ENCODE peak calls at places on chromosomes 16 and 17, in six cellular contexts. N, F, L, G, C and V are unnamed samples.

GRCh38 chr16:29726845-29727379 is 18.9 kb downstream of the C16orf54 start:
- DNase-seq in N (no peak), F (no peak), L (no peak), G (no peak), C (no peak), V (no peak)

GRCh38 chr17:49495842-49496182 is 719 bp downstream of the NGFR start:
- DNase-seq in N (no peak), F (no peak), L (no peak), G (no peak), C (no peak), V (no peak)

GRCh38 chr16:11155284-11155806 is 100.7 kb downstream of the SOCS1 start:
- DNase-seq in N (peak), F (peak), L (no peak), G (peak), C (peak), V (no peak)

GRCh38 chr16:85592700-85593502 is 20.2 kb upstream of the GSE1 start:
- DNase-seq in N (peak), F (no peak), L (no peak), G (no peak), C (no peak), V (no peak)

GRCh38 chr16:81567987-81568748 is 123.6 kb downstream of the CMIP start:
- DNase-seq in N (peak), F (peak), L (no peak), G (peak), C (peak), V (peak)

GRCh38 chr17:4130715-4131114 is 12.1 kb downstream of the ZZEF1 start:
- DNase-seq in N (peak), F (no peak), L (no peak), G (no peak), C (peak), V (peak)

GRCh38 chr17:43891851-43892671 is 15.3 kb downstream of the MPP2 start:
- DNase-seq in N (no peak), F (no peak), L (no peak), G (no peak), C (no peak), V (no peak)

GRCh38 chr17:34201225-34201624 is 53.9 kb upstream of the CCL2 start:
- DNase-seq in N (peak), F (no peak), L (no peak), G (no peak), C (peak), V (peak)

GRCh38 chr16:86806838-86807351 is 228.5 kb downstream of the FOXL1 start:
- DNase-seq in N (peak), F (no peak), L (peak), G (no peak), C (no peak), V (no peak)

GRCh38 chr17:79949646-79950292 is 85.9 kb downstream of the TBC1D16 start:
- DNase-seq in N (no peak), F (no peak), L (no peak), G (no peak), C (no peak), V (no peak)

GRCh38 chr17:17837966-17838962 is 1.5 kb upstream of the SREBF1 start:
- DNase-seq in N (no peak), F (no peak), L (peak), G (no peak), C (peak), V (peak)

GRCh38 chr17:63834431-63835166 is 7.1 kb upstream of the FTSJ3 start:
- DNase-seq in N (peak), F (peak), L (peak), G (peak), C (peak), V (peak)

GRCh38 chr17:16940116-16940881 is 31.6 kb downstream of the TNFRSF13B start:
- DNase-seq in N (no peak), F (no peak), L (no peak), G (no peak), C (no peak), V (no peak)

GRCh38 chr16:8952281-8952751 is 11.4 kb downstream of the USP7 start:
- DNase-seq in N (no peak), F (no peak), L (no peak), G (no peak), C (no peak), V (no peak)

GRCh38 chr16:72105978-72106377 is 12.3 kb downstream of the DHX38 start:
- DNase-seq in N (no peak), F (no peak), L (no peak), G (no peak), C (no peak), V (no peak)

GRCh38 chr17:81998719-81999438 is 21.4 kb downstream of the ASPSCR1 start:
- DNase-seq in N (no peak), F (no peak), L (no peak), G (no peak), C (no peak), V (no peak)

GRCh38 chr16:695355-696089 is 5.3 kb upstream of the WDR24 start:
- DNase-seq in N (no peak), F (no peak), L (peak), G (peak), C (no peak), V (no peak)

GRCh38 chr17:10172241-10172741 is 26.1 kb downstream of the GAS7 start:
- DNase-seq in N (peak), F (no peak), L (no peak), G (no peak), C (no peak), V (no peak)

GRCh38 chr17:77372444-77373297 is 231.9 kb downstream of the SEC14L1 start:
- DNase-seq in N (peak), F (no peak), L (peak), G (peak), C (peak), V (peak)

GRCh38 chr17:80720624-80721577 is 176.3 kb downstream of the RPTOR start:
- DNase-seq in N (peak), F (no peak), L (no peak), G (peak), C (peak), V (peak)

GRCh38 chr17:72978593-72979218 is 113.8 kb downstream of the SLC39A11 start:
- DNase-seq in N (peak), F (no peak), L (no peak), G (no peak), C (peak), V (peak)

GRCh38 chr17:8702996-8703395 is 41.6 kb downstream of the CCDC42 start:
- DNase-seq in N (no peak), F (no peak), L (no peak), G (no peak), C (no peak), V (no peak)

GRCh38 chr17:63774141-63774981 is at the start of gene DDX42:
- DNase-seq in N (peak), F (no peak), L (peak), G (no peak), C (peak), V (peak)